ENCODE peak calls at places on chromosomes 5 and 9, in four cellular contexts. One of them, this sample, is unnamed.

GRCh38 chr9:385818-386398 is 171.2 kb downstream of the DOCK8 start:
- DNase-seq in GM18507: no peak
- DNase-seq in HEK293T: peak
- DNase-seq in ascending aorta: no peak
- DNase-seq in this sample: peak

GRCh38 chr9:89022071-89022721 is 30.9 kb downstream of the S1PR3 start:
- DNase-seq in HEK293T: no peak
- DNase-seq in ascending aorta: no peak
- DNase-seq in GM18507: no peak
- DNase-seq in this sample: no peak

GRCh38 chr9:114034176-114034575 is 43.9 kb downstream of the AMBP start:
- DNase-seq in GM18507: no peak
- DNase-seq in HEK293T: no peak
- DNase-seq in ascending aorta: no peak
- DNase-seq in this sample: no peak

GRCh38 chr5:98470747-98471146 is 302.7 kb upstream of the RGMB start:
- DNase-seq in GM18507: no peak
- DNase-seq in HEK293T: no peak
- DNase-seq in ascending aorta: no peak
- DNase-seq in this sample: no peak

GRCh38 chr9:26561928-26562327 is 330.7 kb downstream of the CAAP1 start:
- DNase-seq in HEK293T: no peak
- DNase-seq in GM18507: no peak
- DNase-seq in ascending aorta: no peak
- DNase-seq in this sample: no peak

GRCh38 chr9:127133739-127134167 is 11.3 kb upstream of the ANGPTL2 start:
- DNase-seq in GM18507: no peak
- DNase-seq in HEK293T: no peak
- DNase-seq in ascending aorta: no peak
- DNase-seq in this sample: no peak

GRCh38 chr5:43121565-43122484 is 1.1 kb downstream of the ZNF131 start:
- DNase-seq in GM18507: no peak
- DNase-seq in ascending aorta: no peak
- DNase-seq in HEK293T: peak
- DNase-seq in this sample: no peak

GRCh38 chr9:120107138-120107537 is 472.8 kb downstream of the CDK5RAP2 start:
- DNase-seq in ascending aorta: no peak
- DNase-seq in HEK293T: no peak
- DNase-seq in GM18507: no peak
- DNase-seq in this sample: no peak

GRCh38 chr5:178247481-178248456 is 15.2 kb upstream of the PHYKPL start:
- DNase-seq in ascending aorta: no peak
- DNase-seq in HEK293T: no peak
- DNase-seq in GM18507: no peak
- DNase-seq in this sample: no peak

GRCh38 chr5:93141969-93142368 is 439.1 kb downstream of the NR2F1-AS1 start:
- DNase-seq in HEK293T: no peak
- DNase-seq in GM18507: no peak
- DNase-seq in ascending aorta: no peak
- DNase-seq in this sample: no peak

GRCh38 chr9:99752710-99753109 is 69.0 kb upstream of the NR4A3 start:
- DNase-seq in GM18507: no peak
- DNase-seq in HEK293T: no peak
- DNase-seq in ascending aorta: no peak
- DNase-seq in this sample: no peak

GRCh38 chr5:155732587-155733376 is 594.2 kb upstream of the SGCD start:
- DNase-seq in ascending aorta: no peak
- DNase-seq in HEK293T: no peak
- DNase-seq in GM18507: no peak
- DNase-seq in this sample: no peak

GRCh38 chr5:142425286-142426065 is 100.7 kb upstream of the SPRY4 start:
- DNase-seq in GM18507: no peak
- DNase-seq in ascending aorta: no peak
- DNase-seq in HEK293T: no peak
- DNase-seq in this sample: no peak

GRCh38 chr9:94945191-94946144 is 219.0 kb downstream of the AOPEP start:
- DNase-seq in GM18507: no peak
- DNase-seq in ascending aorta: no peak
- DNase-seq in HEK293T: no peak
- DNase-seq in this sample: no peak

GRCh38 chr5:102531506-102531905 is 32.7 kb upstream of the SLCO6A1 start:
- DNase-seq in GM18507: no peak
- DNase-seq in ascending aorta: no peak
- DNase-seq in HEK293T: no peak
- DNase-seq in this sample: no peak

GRCh38 chr5:78162253-78162862 is 132.1 kb downstream of the AP3B1 start:
- DNase-seq in HEK293T: peak
- DNase-seq in ascending aorta: no peak
- DNase-seq in GM18507: no peak
- DNase-seq in this sample: peak

GRCh38 chr9:76330034-76330433 is 64.2 kb downstream of the RFK start:
- DNase-seq in GM18507: no peak
- DNase-seq in ascending aorta: no peak
- DNase-seq in HEK293T: no peak
- DNase-seq in this sample: no peak

GRCh38 chr9:129406278-129407225 is 214.3 kb downstream of the C9orf50 start:
- DNase-seq in GM18507: no peak
- DNase-seq in HEK293T: no peak
- DNase-seq in ascending aorta: no peak
- DNase-seq in this sample: peak

GRCh38 chr5:150129813-150130492 is 25.7 kb downstream of the PDGFRB start:
- DNase-seq in ascending aorta: no peak
- DNase-seq in HEK293T: peak
- DNase-seq in GM18507: peak
- DNase-seq in this sample: peak

GRCh38 chr5:150044334-150044681 is 42.0 kb downstream of the CSF1R start:
- DNase-seq in HEK293T: no peak
- DNase-seq in ascending aorta: no peak
- DNase-seq in GM18507: no peak
- DNase-seq in this sample: no peak

GRCh38 chr5:127442085-127442484 is 75.4 kb upstream of the PRRC1 start:
- DNase-seq in GM18507: no peak
- DNase-seq in HEK293T: no peak
- DNase-seq in ascending aorta: no peak
- DNase-seq in this sample: no peak

GRCh38 chr9:124654431-124654830 is 116.7 kb downstream of the NR6A1 start:
- DNase-seq in GM18507: no peak
- DNase-seq in ascending aorta: no peak
- DNase-seq in HEK293T: no peak
- DNase-seq in this sample: no peak

GRCh38 chr9:126363847-126364671 is 37.4 kb downstream of the MVB12B start:
- DNase-seq in ascending aorta: no peak
- DNase-seq in HEK293T: no peak
- DNase-seq in GM18507: no peak
- DNase-seq in this sample: no peak

GRCh38 chr9:99092643-99093491 is 12.0 kb upstream of the TGFBR1 start:
- DNase-seq in ascending aorta: no peak
- DNase-seq in HEK293T: no peak
- DNase-seq in GM18507: no peak
- DNase-seq in this sample: no peak

GRCh38 chr5:68873198-68873597 is 220.6 kb upstream of the SLC30A5 start:
- DNase-seq in GM18507: no peak
- DNase-seq in HEK293T: peak
- DNase-seq in ascending aorta: no peak
- DNase-seq in this sample: no peak

GRCh38 chr9:37994639-37995347 is 74.2 kb downstream of the SHB start:
- DNase-seq in GM18507: peak
- DNase-seq in ascending aorta: peak
- DNase-seq in HEK293T: no peak
- DNase-seq in this sample: no peak

GRCh38 chr5:1111727-1112289 is at the start of gene SLC12A7:
- DNase-seq in HEK293T: peak
- DNase-seq in GM18507: no peak
- DNase-seq in ascending aorta: no peak
- DNase-seq in this sample: no peak

GRCh38 chr5:82859439-82860140 is 217.6 kb downstream of the TMEM167A start:
- DNase-seq in ascending aorta: no peak
- DNase-seq in HEK293T: no peak
- DNase-seq in GM18507: no peak
- DNase-seq in this sample: no peak

GRCh38 chr5:132753135-132753987 is 6.1 kb downstream of the CCNI2 start:
- DNase-seq in HEK293T: peak
- DNase-seq in GM18507: no peak
- DNase-seq in ascending aorta: no peak
- DNase-seq in this sample: no peak

GRCh38 chr5:34914671-34915138 is 599 bp downstream of the RAD1 start:
- DNase-seq in ascending aorta: no peak
- DNase-seq in GM18507: no peak
- DNase-seq in HEK293T: peak
- DNase-seq in this sample: no peak

GRCh38 chr5:6266671-6267197 is 111.6 kb downstream of the MED10 start:
- DNase-seq in ascending aorta: no peak
- DNase-seq in GM18507: no peak
- DNase-seq in HEK293T: no peak
- DNase-seq in this sample: no peak

GRCh38 chr9:115808108-115808507 is 345.5 kb upstream of the PAPPA start:
- DNase-seq in GM18507: no peak
- DNase-seq in ascending aorta: no peak
- DNase-seq in HEK293T: no peak
- DNase-seq in this sample: no peak

GRCh38 chr5:145942202-145942601 is 5.8 kb downstream of the SH3RF2 start:
- DNase-seq in ascending aorta: no peak
- DNase-seq in GM18507: no peak
- DNase-seq in HEK293T: no peak
- DNase-seq in this sample: no peak

GRCh38 chr9:2638871-2639673 is 17.5 kb downstream of the VLDLR start:
- DNase-seq in GM18507: no peak
- DNase-seq in ascending aorta: no peak
- DNase-seq in HEK293T: no peak
- DNase-seq in this sample: no peak

GRCh38 chr5:139459451-139459934 is 3.0 kb downstream of the ECSCR start:
- DNase-seq in GM18507: no peak
- DNase-seq in HEK293T: no peak
- DNase-seq in ascending aorta: no peak
- DNase-seq in this sample: no peak